ENCODE peak calls at places on chromosomes 1 and 21, in six cellular contexts. B, S, D, N, I and C are unnamed samples.

GRCh38 chr1:54474500-54475235 is 68.5 kb upstream of the SSBP3 start:
- DNase-seq in S (peak; percentile 53), D (no peak), N (no peak), B (no peak), I (peak; percentile 65), C (no peak)

GRCh38 chr1:198024782-198025181 is 107.6 kb downstream of the LHX9 start:
- DNase-seq in I (no peak), D (peak; percentile 59), B (no peak), N (peak; percentile 82), S (no peak), C (peak; percentile 31)

GRCh38 chr1:169538998-169539871 is 47.0 kb downstream of the F5 start:
- DNase-seq in D (peak; percentile 91), B (peak; percentile 55), N (peak; percentile 92), I (no peak), S (no peak), C (peak; percentile 41)

GRCh38 chr1:167443757-167444156 is 74.6 kb downstream of the CD247 start:
- DNase-seq in I (no peak), D (no peak), B (no peak), N (no peak), S (no peak), C (no peak)

GRCh38 chr1:16054598-16055540 is 11.3 kb downstream of the CLCNKB start:
- DNase-seq in B (no peak), N (no peak), I (no peak), D (no peak), S (no peak), C (no peak)

GRCh38 chr21:34031835-34032370 is 41.5 kb upstream of the MRPS6 start:
- DNase-seq in I (no peak), B (no peak), N (no peak), S (no peak), D (no peak), C (no peak)

GRCh38 chr1:115717541-115717940 is 51.0 kb downstream of the CASQ2 start:
- DNase-seq in B (no peak), D (peak; percentile 27), N (peak; percentile 28), S (peak; percentile 36), I (peak; percentile 61), C (no peak)

GRCh38 chr1:25540750-25541350 is 2.6 kb upstream of the LDLRAP1 start:
- DNase-seq in N (no peak), B (no peak), D (no peak), S (no peak), I (no peak), C (no peak)

DNA sequence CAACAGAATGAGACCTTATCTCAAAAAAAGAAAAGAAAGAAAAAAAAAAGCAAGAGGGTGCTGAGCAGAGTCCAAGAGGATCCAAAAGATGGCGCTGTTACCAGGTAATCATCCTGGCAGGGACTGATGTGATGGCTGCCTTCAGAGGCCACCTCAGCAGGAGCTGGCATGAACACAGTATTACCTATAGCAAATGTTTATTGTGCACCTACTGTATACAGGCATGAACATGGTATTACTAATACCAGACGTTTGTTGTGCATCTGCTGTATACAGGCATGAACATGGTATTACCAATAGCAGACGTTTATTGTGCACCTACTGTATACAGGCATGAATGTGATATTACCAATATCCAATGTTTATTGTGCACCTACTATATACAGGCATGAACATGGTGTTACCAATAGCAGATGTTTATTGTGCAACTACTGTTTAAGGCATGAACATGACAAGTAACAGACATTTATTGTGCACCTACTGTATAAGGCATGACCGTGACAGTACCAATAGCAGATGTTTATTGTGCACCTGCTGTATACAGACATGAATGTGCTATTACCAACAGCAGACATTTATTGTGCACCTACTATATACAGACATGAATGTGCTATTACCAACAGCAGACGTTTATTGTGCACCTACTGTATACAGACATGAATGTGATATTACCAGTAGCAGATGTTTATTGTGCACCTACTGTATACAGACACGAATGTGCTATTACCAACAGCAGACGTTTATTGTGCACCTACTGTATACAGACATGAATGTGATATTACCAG is 115.1 kb upstream of the TMEM51 start:
- DNase-seq in D (no peak), N (peak; percentile 20), S (no peak), B (no peak), I (peak; percentile 41), C (no peak)
- TF ChIP-seq CTCF in D (peak; percentile 14), N (peak; percentile 24), S (peak; percentile 56), B (peak; percentile 41), I (peak; percentile 27), C (peak; percentile 56)

DNA sequence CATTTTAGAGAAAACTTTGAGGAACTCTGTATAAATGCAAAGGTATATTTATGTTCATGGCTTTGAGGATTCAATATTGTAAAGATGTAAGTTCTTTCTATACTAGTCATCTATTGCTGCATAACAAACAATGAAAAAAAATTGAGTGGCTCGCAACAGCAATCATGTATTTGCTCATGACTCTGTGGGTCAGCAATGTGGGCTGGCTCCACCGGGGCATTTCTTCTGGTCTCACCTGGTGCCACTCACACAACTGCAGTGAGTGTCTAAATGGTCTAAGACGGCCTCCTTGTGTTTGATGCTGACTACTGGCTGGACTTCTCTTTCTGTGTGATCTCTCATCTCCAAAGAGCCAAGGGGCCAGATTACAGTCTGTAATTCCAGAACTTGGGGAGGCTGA is 45.2 kb upstream of the EXO1 start:
- DNase-seq in B (no peak), I (no peak), N (peak; percentile 49), D (no peak), S (no peak), C (no peak)
- TF ChIP-seq CTCF in B (no peak), I (no peak), N (no peak), D (no peak), S (no peak), C (no peak)

GRCh38 chr1:230494026-230494425 is 67.9 kb upstream of the PGBD5 start:
- DNase-seq in I (no peak), S (no peak), B (no peak), N (no peak), D (no peak), C (no peak)

GRCh38 chr1:230493264-230493663 is 67.1 kb upstream of the PGBD5 start:
- DNase-seq in S (no peak), I (no peak), D (no peak), B (no peak), N (no peak), C (no peak)

GRCh38 chr1:230495891-230496385 is 69.8 kb upstream of the PGBD5 start:
- DNase-seq in B (no peak), I (no peak), D (no peak), N (no peak), S (no peak), C (no peak)

GRCh38 chr1:230495021-230495550 is 69.0 kb upstream of the PGBD5 start:
- DNase-seq in S (no peak), D (no peak), N (no peak), I (no peak), B (no peak), C (no peak)

GRCh38 chr1:230494514-230494913 is 68.4 kb upstream of the PGBD5 start:
- DNase-seq in S (no peak), B (no peak), D (no peak), N (no peak), I (no peak), C (no peak)
- TF ChIP-seq CTCF in S (no peak), B (no peak), D (no peak), N (no peak), I (no peak), C (no peak)

GRCh38 chr1:2238361-2239055 is 10.4 kb downstream of the SKI start:
- DNase-seq in D (no peak), B (no peak), S (no peak), N (no peak), I (no peak), C (no peak)

GRCh38 chr1:2239384-2239985 is 11.4 kb downstream of the SKI start:
- DNase-seq in D (no peak), N (no peak), B (no peak), I (no peak), S (no peak), C (no peak)

GRCh38 chr1:2236695-2237677 is 8.9 kb downstream of the SKI start:
- DNase-seq in D (no peak), N (no peak), S (no peak), B (no peak), I (no peak), C (no peak)

GRCh38 chr1:2235300-2235998 is 7.3 kb downstream of the SKI start:
- DNase-seq in N (no peak), D (no peak), B (no peak), I (no peak), S (no peak), C (no peak)

DNA sequence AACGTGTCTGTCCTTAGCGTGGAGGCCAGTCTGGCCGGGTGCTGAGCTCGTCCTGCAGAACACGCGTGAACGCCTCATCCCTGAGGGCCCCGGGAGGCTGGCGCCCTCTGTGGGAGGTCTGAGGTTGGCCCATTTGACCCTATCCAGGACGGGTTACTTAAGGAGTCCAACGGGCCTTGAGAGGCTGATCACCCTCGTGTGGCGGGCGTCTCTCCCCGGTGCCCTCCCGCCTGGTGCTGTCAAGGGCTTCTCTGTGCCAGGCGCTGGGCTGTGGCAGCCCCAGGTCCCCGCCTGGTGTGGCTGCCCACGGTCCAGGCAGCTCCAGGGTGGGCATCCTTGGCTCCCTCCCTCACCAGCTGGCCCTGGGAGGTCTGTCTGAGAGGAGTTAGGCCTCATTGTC is 9.7 kb downstream of the SKI start:
- DNase-seq in I (no peak), N (no peak), D (no peak), B (no peak), S (no peak), C (no peak)
- TF ChIP-seq CTCF in I (peak; percentile 26), N (no peak), D (no peak), B (no peak), S (peak; percentile 24), C (peak; percentile 15)

GRCh38 chr1:176568185-176568584 is 105.2 kb downstream of the PAPPA2 start:
- DNase-seq in I (no peak), N (no peak), D (no peak), B (no peak), S (no peak), C (no peak)
- TF ChIP-seq CTCF in I (no peak), N (no peak), D (no peak), B (no peak), S (no peak), C (no peak)

GRCh38 chr1:150067184-150068182 is at the start of gene VPS45:
- DNase-seq in B (peak; percentile 72), I (peak; percentile 92), D (peak; percentile 93), N (peak; percentile 78), S (peak; percentile 75), C (peak; percentile 66)
- TF ChIP-seq CTCF in B (peak; percentile 30), I (peak; percentile 17), D (peak; percentile 0), N (peak; percentile 51), S (no peak), C (peak; percentile 19)